ENCODE peak calls at places on chromosomes 16 and 17, in six cellular contexts. One of them, this sample, is unnamed.

GRCh38 chr16:14510581-14510938 is 119.5 kb downstream of the PARN start:
- DNase-seq in heart right ventricle: no peak
- DNase-seq in astrocyte: no peak
- DNase-seq in cardiac fibroblast: no peak
- DNase-seq in AG10803: no peak
- DNase-seq in cardiac muscle cell: no peak
- DNase-seq in this sample: no peak

GRCh38 chr16:19389246-19389645 is 28.4 kb upstream of the TMC5 start:
- DNase-seq in AG10803: no peak
- DNase-seq in heart right ventricle: no peak
- DNase-seq in astrocyte: no peak
- DNase-seq in cardiac muscle cell: peak
- DNase-seq in cardiac fibroblast: peak
- DNase-seq in this sample: no peak

GRCh38 chr17:15398291-15398690 is 56.9 kb upstream of the TEKT3 start:
- DNase-seq in heart right ventricle: no peak
- DNase-seq in cardiac fibroblast: peak
- DNase-seq in cardiac muscle cell: no peak
- DNase-seq in AG10803: peak
- DNase-seq in astrocyte: peak
- DNase-seq in this sample: no peak

GRCh38 chr17:34616148-34616547 is 36.8 kb downstream of the TMEM132E start:
- DNase-seq in AG10803: no peak
- DNase-seq in cardiac muscle cell: peak
- DNase-seq in astrocyte: no peak
- DNase-seq in cardiac fibroblast: no peak
- DNase-seq in heart right ventricle: no peak
- DNase-seq in this sample: no peak

GRCh38 chr17:27635275-27635823 is 4.4 kb downstream of the LGALS9 start:
- DNase-seq in astrocyte: no peak
- DNase-seq in cardiac muscle cell: no peak
- DNase-seq in cardiac fibroblast: no peak
- DNase-seq in heart right ventricle: no peak
- DNase-seq in AG10803: no peak
- DNase-seq in this sample: no peak

GRCh38 chr16:73251608-73252007 is 203.7 kb upstream of the ZFHX3 start:
- DNase-seq in astrocyte: no peak
- DNase-seq in AG10803: no peak
- DNase-seq in cardiac muscle cell: no peak
- DNase-seq in cardiac fibroblast: no peak
- DNase-seq in heart right ventricle: no peak
- DNase-seq in this sample: no peak

GRCh38 chr17:6589266-6589946 is 33.1 kb upstream of the PITPNM3 start:
- DNase-seq in heart right ventricle: no peak
- DNase-seq in astrocyte: no peak
- DNase-seq in cardiac muscle cell: no peak
- DNase-seq in cardiac fibroblast: peak
- DNase-seq in AG10803: peak
- DNase-seq in this sample: no peak

GRCh38 chr16:58032710-58033293 is 7.2 kb downstream of the MMP15 start:
- DNase-seq in AG10803: no peak
- DNase-seq in astrocyte: no peak
- DNase-seq in heart right ventricle: peak
- DNase-seq in cardiac muscle cell: peak
- DNase-seq in cardiac fibroblast: no peak
- DNase-seq in this sample: no peak

GRCh38 chr17:73697872-73698271 is 53.6 kb upstream of the SDK2 start:
- DNase-seq in heart right ventricle: no peak
- DNase-seq in astrocyte: no peak
- DNase-seq in cardiac muscle cell: no peak
- DNase-seq in AG10803: no peak
- DNase-seq in cardiac fibroblast: no peak
- DNase-seq in this sample: no peak

GRCh38 chr17:47742319-47743181 is 9.5 kb downstream of the TBX21 start:
- DNase-seq in astrocyte: no peak
- DNase-seq in cardiac fibroblast: no peak
- DNase-seq in AG10803: no peak
- DNase-seq in heart right ventricle: no peak
- DNase-seq in cardiac muscle cell: peak
- DNase-seq in this sample: no peak

GRCh38 chr17:42670199-42670924 is 6.4 kb downstream of the PLEKHH3 start:
- DNase-seq in heart right ventricle: no peak
- DNase-seq in AG10803: no peak
- DNase-seq in cardiac fibroblast: no peak
- DNase-seq in cardiac muscle cell: no peak
- DNase-seq in astrocyte: no peak
- DNase-seq in this sample: no peak

GRCh38 chr17:1649116-1649843 is 386 bp downstream of the RILP start:
- DNase-seq in cardiac fibroblast: peak
- DNase-seq in astrocyte: peak
- DNase-seq in heart right ventricle: peak
- DNase-seq in AG10803: peak
- DNase-seq in cardiac muscle cell: peak
- DNase-seq in this sample: peak

GRCh38 chr17:42441717-42442565 is 16.7 kb upstream of the ATP6V0A1 start:
- DNase-seq in cardiac fibroblast: no peak
- DNase-seq in cardiac muscle cell: no peak
- DNase-seq in astrocyte: no peak
- DNase-seq in heart right ventricle: no peak
- DNase-seq in AG10803: no peak
- DNase-seq in this sample: no peak

GRCh38 chr17:59366773-59367656 is 35.6 kb downstream of the YPEL2 start:
- DNase-seq in cardiac muscle cell: peak
- DNase-seq in cardiac fibroblast: peak
- DNase-seq in astrocyte: peak
- DNase-seq in AG10803: peak
- DNase-seq in heart right ventricle: peak
- DNase-seq in this sample: peak

GRCh38 chr16:79756571-79756970 is 156.0 kb upstream of the MAF start:
- DNase-seq in astrocyte: no peak
- DNase-seq in AG10803: no peak
- DNase-seq in cardiac fibroblast: no peak
- DNase-seq in cardiac muscle cell: no peak
- DNase-seq in heart right ventricle: no peak
- DNase-seq in this sample: no peak

GRCh38 chr17:10198509-10199249 is at the start of gene GAS7:
- DNase-seq in heart right ventricle: peak
- DNase-seq in astrocyte: no peak
- DNase-seq in cardiac muscle cell: peak
- DNase-seq in AG10803: no peak
- DNase-seq in cardiac fibroblast: no peak
- DNase-seq in this sample: no peak

GRCh38 chr17:65100316-65101140 is 36.6 kb upstream of the RGS9 start:
- DNase-seq in cardiac muscle cell: peak
- DNase-seq in heart right ventricle: peak
- DNase-seq in astrocyte: peak
- DNase-seq in AG10803: peak
- DNase-seq in cardiac fibroblast: peak
- DNase-seq in this sample: no peak

GRCh38 chr17:78132086-78132676 is 1.6 kb downstream of the TMC8 start:
- DNase-seq in heart right ventricle: no peak
- DNase-seq in AG10803: no peak
- DNase-seq in cardiac fibroblast: no peak
- DNase-seq in astrocyte: no peak
- DNase-seq in cardiac muscle cell: peak
- DNase-seq in this sample: no peak

GRCh38 chr16:72122308-72122707 is 28.7 kb downstream of the DHX38 start:
- DNase-seq in AG10803: no peak
- DNase-seq in astrocyte: no peak
- DNase-seq in cardiac muscle cell: no peak
- DNase-seq in cardiac fibroblast: no peak
- DNase-seq in heart right ventricle: no peak
- DNase-seq in this sample: no peak

GRCh38 chr17:82881292-82881823 is 41.5 kb upstream of the ZNF750 start:
- DNase-seq in cardiac fibroblast: no peak
- DNase-seq in astrocyte: no peak
- DNase-seq in heart right ventricle: no peak
- DNase-seq in AG10803: no peak
- DNase-seq in cardiac muscle cell: no peak
- DNase-seq in this sample: no peak

GRCh38 chr16:4053663-4054479 is 62.4 kb downstream of the ADCY9 start:
- DNase-seq in cardiac fibroblast: peak
- DNase-seq in cardiac muscle cell: no peak
- DNase-seq in astrocyte: peak
- DNase-seq in heart right ventricle: peak
- DNase-seq in AG10803: peak
- DNase-seq in this sample: peak

GRCh38 chr17:6701719-6702118 is 11.4 kb downstream of the SLC13A5 start:
- DNase-seq in astrocyte: no peak
- DNase-seq in cardiac fibroblast: peak
- DNase-seq in AG10803: no peak
- DNase-seq in cardiac muscle cell: peak
- DNase-seq in heart right ventricle: no peak
- DNase-seq in this sample: peak

GRCh38 chr16:22683730-22684280 is 130.2 kb upstream of the HS3ST2 start:
- DNase-seq in cardiac fibroblast: no peak
- DNase-seq in AG10803: no peak
- DNase-seq in heart right ventricle: no peak
- DNase-seq in cardiac muscle cell: no peak
- DNase-seq in astrocyte: no peak
- DNase-seq in this sample: no peak

GRCh38 chr17:41176744-41177387 is 1.2 kb downstream of the KRTAP4-2 start:
- DNase-seq in astrocyte: no peak
- DNase-seq in AG10803: no peak
- DNase-seq in cardiac fibroblast: no peak
- DNase-seq in cardiac muscle cell: no peak
- DNase-seq in heart right ventricle: no peak
- DNase-seq in this sample: no peak

GRCh38 chr17:4583206-4583605 is 1.1 kb upstream of the SMTNL2 start:
- DNase-seq in cardiac muscle cell: no peak
- DNase-seq in AG10803: no peak
- DNase-seq in cardiac fibroblast: no peak
- DNase-seq in heart right ventricle: no peak
- DNase-seq in astrocyte: no peak
- DNase-seq in this sample: no peak

DNA sequence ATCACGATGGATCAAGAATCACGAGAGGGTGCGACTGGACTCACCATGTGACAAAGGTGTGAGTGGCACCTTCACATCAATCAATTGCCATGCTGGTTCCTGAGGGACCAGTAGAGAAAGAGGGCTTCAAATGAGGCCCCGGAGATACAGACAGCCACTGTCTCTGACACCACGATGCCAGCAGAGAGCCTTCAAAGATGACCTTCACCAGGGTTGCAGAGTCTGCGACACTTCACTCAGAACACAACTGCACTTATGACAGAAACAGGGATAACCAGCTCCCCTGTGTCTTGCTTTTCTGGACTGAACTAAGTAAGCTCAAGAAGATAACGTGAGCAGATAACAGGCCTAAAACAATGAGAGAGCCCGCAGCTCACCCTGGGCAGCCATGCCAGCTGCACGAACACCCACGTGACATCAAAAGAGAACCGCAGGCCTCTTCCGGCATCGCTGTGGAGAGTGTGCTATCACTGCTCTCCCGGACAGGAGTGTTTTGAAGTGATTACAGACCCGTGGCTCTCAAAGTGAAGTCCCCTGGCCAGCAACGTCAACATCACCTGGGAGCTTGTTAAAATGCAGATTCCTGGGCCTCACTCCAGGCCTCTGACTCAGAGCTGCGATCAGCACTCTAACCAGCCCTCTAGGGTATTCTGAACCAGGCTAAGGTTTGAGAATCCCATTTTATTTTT is 36.4 kb downstream of the KLHDC4 start:
- DNase-seq in heart right ventricle: peak
- DNase-seq in cardiac fibroblast: no peak
- DNase-seq in AG10803: no peak
- DNase-seq in astrocyte: no peak
- DNase-seq in cardiac muscle cell: peak
- DNase-seq in this sample: no peak
- TF ChIP-seq CTCF in heart right ventricle: no peak
- TF ChIP-seq CTCF in cardiac fibroblast: no peak
- TF ChIP-seq CTCF in AG10803: no peak
- TF ChIP-seq CTCF in astrocyte: no peak
- TF ChIP-seq CTCF in cardiac muscle cell: no peak
- TF ChIP-seq CTCF in this sample: no peak

DNA sequence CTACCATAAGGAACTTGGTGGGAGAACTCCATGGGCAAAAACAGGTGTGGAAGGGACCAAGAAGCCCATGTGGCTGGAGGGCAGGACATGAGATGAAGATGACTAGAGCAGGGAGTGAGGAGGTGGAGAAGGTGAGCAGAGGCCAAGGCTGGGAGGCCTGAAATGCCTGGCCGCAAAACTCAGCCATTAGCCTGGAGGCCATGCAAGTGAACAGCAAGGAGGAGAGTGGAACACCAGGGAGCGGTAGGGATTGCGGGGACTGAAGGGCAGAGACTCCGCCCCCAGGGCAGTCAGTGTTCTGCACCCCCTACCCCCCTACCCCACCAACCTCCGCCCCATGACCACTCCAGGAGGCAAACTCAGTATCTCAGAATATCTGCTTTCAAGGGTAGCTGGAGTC is 17.0 kb downstream of the BCL7C start:
- DNase-seq in astrocyte: no peak
- DNase-seq in heart right ventricle: no peak
- DNase-seq in cardiac muscle cell: no peak
- DNase-seq in cardiac fibroblast: no peak
- DNase-seq in AG10803: no peak
- DNase-seq in this sample: no peak
- H3K4me3 ChIP-seq in astrocyte: no peak
- H3K4me3 ChIP-seq in heart right ventricle: peak
- H3K4me3 ChIP-seq in cardiac muscle cell: peak
- H3K4me3 ChIP-seq in cardiac fibroblast: peak
- H3K4me3 ChIP-seq in AG10803: peak
- H3K4me3 ChIP-seq in this sample: no peak

GRCh38 chr16:56851671-56852400 is 13.2 kb upstream of the SLC12A3 start:
- DNase-seq in astrocyte: no peak
- DNase-seq in heart right ventricle: no peak
- DNase-seq in AG10803: peak
- DNase-seq in cardiac fibroblast: peak
- DNase-seq in cardiac muscle cell: no peak
- DNase-seq in this sample: peak
- TF ChIP-seq CTCF in astrocyte: peak
- TF ChIP-seq CTCF in heart right ventricle: no peak
- TF ChIP-seq CTCF in AG10803: peak
- TF ChIP-seq CTCF in cardiac fibroblast: peak
- TF ChIP-seq CTCF in cardiac muscle cell: peak
- TF ChIP-seq CTCF in this sample: peak

DNA sequence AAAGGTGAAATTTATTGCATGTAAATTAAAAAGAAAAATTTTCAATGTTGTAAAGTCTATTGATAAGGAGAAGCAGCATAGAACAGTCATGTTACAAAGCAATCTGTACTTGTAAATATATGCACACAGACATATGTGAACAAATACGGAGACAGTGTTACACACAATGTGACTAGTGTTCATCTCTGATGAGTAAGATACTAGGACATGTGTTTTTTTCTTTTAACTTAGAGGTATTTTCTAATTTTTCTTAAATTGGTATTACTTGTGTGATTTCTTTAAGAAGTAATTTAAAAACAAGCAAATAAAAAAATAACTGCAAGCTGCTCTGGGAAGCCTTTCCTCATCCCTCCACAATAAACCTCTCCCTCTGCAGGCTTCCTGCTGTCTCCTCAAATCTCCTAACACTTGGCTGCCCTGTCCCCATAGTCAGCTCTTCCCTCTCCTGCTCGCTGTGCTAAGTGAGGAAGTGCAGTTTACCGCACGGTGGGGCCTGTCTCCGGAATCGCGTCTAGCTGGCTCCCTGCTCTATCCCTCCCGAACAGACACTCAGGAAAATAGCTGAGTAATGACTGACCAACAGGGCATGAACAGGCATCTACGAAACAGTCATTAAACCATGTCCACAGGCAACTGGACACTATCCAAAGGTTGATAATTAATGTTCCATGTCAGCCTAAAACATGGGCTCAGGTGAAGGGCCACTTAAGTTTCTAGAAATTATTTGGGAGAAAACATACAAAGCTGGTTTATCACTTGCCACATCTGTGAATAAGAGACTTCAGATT is 35.9 kb downstream of the CMTM4 start:
- DNase-seq in astrocyte: peak
- DNase-seq in cardiac muscle cell: peak
- DNase-seq in heart right ventricle: peak
- DNase-seq in AG10803: peak
- DNase-seq in cardiac fibroblast: peak
- DNase-seq in this sample: peak
- H3K4me3 ChIP-seq in astrocyte: no peak
- H3K4me3 ChIP-seq in cardiac muscle cell: no peak
- H3K4me3 ChIP-seq in heart right ventricle: no peak
- H3K4me3 ChIP-seq in AG10803: no peak
- H3K4me3 ChIP-seq in cardiac fibroblast: no peak
- H3K4me3 ChIP-seq in this sample: no peak

This sample was measured in brain microvascular endothelial cell.